ENCODE peak calls at places on chromosomes 7 and 10, in four cellular contexts. P is GM12878, E is PC-3, G is PC-9. Y is an unnamed sample.

GRCh38 chr10:131003455-131003854 is 308.1 kb downstream of the TCERG1L start:
- DNase-seq in P (no peak), E (no peak), G (no peak), Y (no peak)

GRCh38 chr7:120829487-120829886 is 28.5 kb downstream of the TSPAN12 start:
- DNase-seq in P (no peak), E (no peak), G (no peak), Y (no peak)

GRCh38 chr7:45658716-45659495 is 84.7 kb downstream of the ADCY1 start:
- DNase-seq in P (no peak), E (no peak), G (no peak), Y (no peak)

GRCh38 chr10:93951905-93952304 is 41.8 kb upstream of the PLCE1 start:
- DNase-seq in P (no peak), E (no peak), G (no peak), Y (no peak)

GRCh38 chr7:122715183-122715582 is 12.5 kb upstream of the RNF148 start:
- DNase-seq in P (no peak), E (no peak), G (no peak), Y (no peak)

GRCh38 chr7:47416454-47417121 is 165.3 kb downstream of the TNS3 start:
- DNase-seq in P (no peak), E (peak), G (no peak), Y (no peak)

GRCh38 chr7:85426487-85426960 is 239.7 kb upstream of the SEMA3D start:
- DNase-seq in P (no peak), E (no peak), G (no peak), Y (no peak)

GRCh38 chr10:27240891-27241639 is 468 bp upstream of the ACBD5 start:
- DNase-seq in P (no peak), E (peak), G (no peak), Y (no peak)

GRCh38 chr7:32298403-32299132 is 191.6 kb downstream of the LSM5 start:
- DNase-seq in P (no peak), E (no peak), G (no peak), Y (no peak)

GRCh38 chr10:42690449-42691360 is 52.3 kb upstream of the ZNF33B start:
- DNase-seq in P (no peak), E (peak), G (peak), Y (no peak)

GRCh38 chr7:94087664-94088352 is 83.7 kb upstream of the BET1 start:
- DNase-seq in P (peak), E (peak), G (peak), Y (peak)

GRCh38 chr7:75922966-75923603 is 8.1 kb downstream of the POR start:
- DNase-seq in P (no peak), E (no peak), G (no peak), Y (no peak)

GRCh38 chr7:27587429-27587828 is 75.3 kb downstream of the HIBADH start:
- DNase-seq in P (no peak), E (no peak), G (no peak), Y (no peak)

GRCh38 chr7:27590421-27590820 is 72.3 kb downstream of the HIBADH start:
- DNase-seq in P (no peak), E (no peak), G (no peak), Y (no peak)

GRCh38 chr7:27585781-27586447 is 76.8 kb downstream of the HIBADH start:
- DNase-seq in P (no peak), E (no peak), G (no peak), Y (no peak)

GRCh38 chr7:27581906-27582305 is 80.8 kb downstream of the HIBADH start:
- DNase-seq in P (no peak), E (no peak), G (no peak), Y (no peak)

GRCh38 chr7:27586825-27587224 is 75.9 kb downstream of the HIBADH start:
- DNase-seq in P (peak), E (no peak), G (no peak), Y (no peak)
- TF ChIP-seq CTCF in P (no peak), E (no peak), G (no peak), Y (no peak)

DNA sequence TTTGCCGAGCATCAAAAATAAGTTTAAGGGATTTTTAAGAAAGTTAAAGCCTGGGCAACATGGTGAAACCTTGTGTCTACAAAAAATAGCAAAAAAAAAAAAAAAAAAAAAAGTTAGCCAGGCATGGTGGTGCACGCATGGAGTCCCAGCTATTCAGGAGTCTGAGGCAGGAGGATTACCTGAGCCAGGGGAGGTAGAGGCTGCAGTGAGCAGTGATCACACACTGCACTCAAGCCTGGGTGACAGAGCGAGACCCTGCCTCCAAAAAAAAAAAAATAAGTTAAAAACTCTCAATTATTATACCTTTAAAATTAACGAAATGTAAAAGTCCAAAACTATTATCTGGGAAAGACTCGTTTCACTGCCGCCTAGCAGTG is 35.0 kb upstream of the DAGLB start:
- DNase-seq in P (no peak), E (no peak), G (no peak), Y (no peak)
- TF ChIP-seq CTCF in P (no peak), E (no peak), G (no peak), Y (no peak)

DNA sequence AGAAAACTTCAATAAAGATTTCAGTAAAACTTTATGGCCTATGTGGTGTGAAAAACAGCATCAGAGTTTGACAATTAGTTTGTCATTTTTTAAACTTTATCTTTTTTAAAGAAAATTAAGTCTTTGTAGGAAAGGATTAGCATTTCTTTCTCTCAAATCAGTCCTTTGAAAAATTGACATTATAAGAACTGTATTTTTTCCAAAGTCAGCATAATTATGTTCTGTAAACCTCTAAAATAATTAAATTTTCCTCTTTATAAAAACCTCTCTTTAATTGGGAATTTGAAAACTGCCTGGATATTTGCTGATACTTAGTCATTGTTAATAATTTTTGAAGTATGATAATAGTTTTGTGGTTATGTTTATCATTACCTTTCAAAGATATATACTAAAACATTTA is 226.7 kb upstream of the KAT6B start:
- DNase-seq in P (no peak), E (no peak), G (no peak), Y (no peak)
- TF ChIP-seq CTCF in P (no peak), E (no peak), G (no peak), Y (no peak)

DNA sequence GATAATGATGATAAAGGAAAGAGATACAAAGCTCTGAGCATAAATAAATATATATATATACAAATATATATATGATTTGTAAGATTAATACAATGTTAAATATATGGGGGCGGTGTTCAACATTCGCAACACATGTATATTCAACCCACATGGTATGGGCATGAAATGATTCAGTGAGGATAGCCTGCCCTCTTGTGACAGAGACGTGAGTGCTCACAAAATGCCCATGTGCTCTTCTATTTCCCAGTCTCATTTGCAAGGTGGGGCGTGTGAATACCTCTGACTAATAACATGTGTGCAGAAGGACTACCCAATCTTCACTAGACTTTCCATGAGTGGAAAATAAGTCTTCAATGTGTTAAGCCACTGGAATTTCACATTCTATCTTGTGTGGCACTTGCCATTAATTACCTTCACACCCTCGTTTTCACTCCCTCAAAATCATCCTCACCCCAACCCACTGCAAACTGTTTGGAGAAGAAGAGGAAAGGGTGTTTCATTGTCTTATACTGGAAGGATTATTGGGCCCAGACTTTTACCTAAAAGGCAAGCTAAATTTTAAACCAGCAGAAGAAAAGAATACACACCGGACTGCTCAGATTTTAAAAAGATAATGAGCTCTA is 26.9 kb downstream of the ASAH2 start:
- DNase-seq in P (peak), E (peak), G (peak), Y (peak)
- TF ChIP-seq CTCF in P (peak), E (peak), G (peak), Y (peak)

DNA sequence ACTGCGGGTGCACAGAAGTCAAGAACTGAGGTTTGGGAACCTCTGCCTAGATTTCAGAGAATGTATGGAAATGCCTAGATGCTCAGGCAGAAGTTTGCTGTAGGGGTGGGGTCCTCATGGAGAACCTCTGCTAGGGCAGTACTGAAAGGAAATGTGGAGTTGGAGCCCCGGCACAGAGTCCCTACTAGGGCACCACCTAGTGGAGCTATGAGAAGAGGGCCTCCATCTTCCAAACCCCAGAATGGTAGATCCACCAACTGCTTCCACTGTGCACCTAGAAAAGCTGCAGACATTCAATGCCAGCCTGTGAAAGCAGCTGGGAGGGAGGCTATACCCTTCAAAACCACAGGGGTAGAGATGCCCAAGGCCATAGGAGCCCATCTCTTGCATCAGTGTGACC is 1336.0 kb upstream of the CELF2 start:
- DNase-seq in P (no peak), E (no peak), G (no peak), Y (no peak)
- TF ChIP-seq CTCF in P (peak), E (no peak), G (no peak), Y (no peak)

GRCh38 chr7:44108768-44109750 is 4.9 kb downstream of the AEBP1 start:
- DNase-seq in P (no peak), E (no peak), G (no peak), Y (no peak)
- TF ChIP-seq CTCF in P (no peak), E (no peak), G (no peak), Y (no peak)